ENCODE peak calls at places on chromosomes 7 and 10, in four cellular contexts. One of them, this sample, is unnamed.

GRCh38 chr10:8058274-8059111 is 4.0 kb downstream of the GATA3 start:
- DNase-seq in activated naive CD8-positive, alpha-beta T cell treated with anti-CD3 and anti-CD28 coated beads for 36 hours: no peak
- DNase-seq in DMS79 treated with DMSO at 0.1 percent for 48 hours: no peak
- DNase-seq in activated CD8-positive, alpha-beta T cell treated with anti-CD3 and anti-CD28 coated beads, Interleukin-2, amount 10 ng/mL, durations not matched to agents 7 days and 5 days: no peak
- DNase-seq in this sample: no peak

GRCh38 chr7:97043281-97043680 is 18.6 kb upstream of the DLX5 start:
- DNase-seq in activated naive CD8-positive, alpha-beta T cell treated with anti-CD3 and anti-CD28 coated beads for 36 hours: no peak
- DNase-seq in DMS79 treated with DMSO at 0.1 percent for 48 hours: no peak
- DNase-seq in activated CD8-positive, alpha-beta T cell treated with anti-CD3 and anti-CD28 coated beads, Interleukin-2, amount 10 ng/mL, durations not matched to agents 7 days and 5 days: no peak
- DNase-seq in this sample: no peak

GRCh38 chr7:101978683-101979082 is 161.3 kb downstream of the CUX1 start:
- DNase-seq in activated naive CD8-positive, alpha-beta T cell treated with anti-CD3 and anti-CD28 coated beads for 36 hours: no peak
- DNase-seq in DMS79 treated with DMSO at 0.1 percent for 48 hours: no peak
- DNase-seq in activated CD8-positive, alpha-beta T cell treated with anti-CD3 and anti-CD28 coated beads, Interleukin-2, amount 10 ng/mL, durations not matched to agents 7 days and 5 days: no peak
- DNase-seq in this sample: no peak

GRCh38 chr10:86077271-86077670 is 289.3 kb downstream of the GRID1 start:
- DNase-seq in activated naive CD8-positive, alpha-beta T cell treated with anti-CD3 and anti-CD28 coated beads for 36 hours: no peak
- DNase-seq in DMS79 treated with DMSO at 0.1 percent for 48 hours: no peak
- DNase-seq in activated CD8-positive, alpha-beta T cell treated with anti-CD3 and anti-CD28 coated beads, Interleukin-2, amount 10 ng/mL, durations not matched to agents 7 days and 5 days: no peak
- DNase-seq in this sample: no peak

GRCh38 chr10:52215745-52216361 is 98.2 kb upstream of the DKK1 start:
- DNase-seq in activated naive CD8-positive, alpha-beta T cell treated with anti-CD3 and anti-CD28 coated beads for 36 hours: peak; percentile 14
- DNase-seq in DMS79 treated with DMSO at 0.1 percent for 48 hours: no peak
- DNase-seq in activated CD8-positive, alpha-beta T cell treated with anti-CD3 and anti-CD28 coated beads, Interleukin-2, amount 10 ng/mL, durations not matched to agents 7 days and 5 days: peak; percentile 53
- DNase-seq in this sample: peak; percentile 51

GRCh38 chr10:84540022-84540616 is 211.7 kb downstream of the CCSER2 start:
- DNase-seq in activated naive CD8-positive, alpha-beta T cell treated with anti-CD3 and anti-CD28 coated beads for 36 hours: no peak
- DNase-seq in DMS79 treated with DMSO at 0.1 percent for 48 hours: no peak
- DNase-seq in activated CD8-positive, alpha-beta T cell treated with anti-CD3 and anti-CD28 coated beads, Interleukin-2, amount 10 ng/mL, durations not matched to agents 7 days and 5 days: no peak
- DNase-seq in this sample: no peak

GRCh38 chr10:93437000-93437945 is 44.9 kb downstream of the MYOF start:
- DNase-seq in activated naive CD8-positive, alpha-beta T cell treated with anti-CD3 and anti-CD28 coated beads for 36 hours: no peak
- DNase-seq in DMS79 treated with DMSO at 0.1 percent for 48 hours: no peak
- DNase-seq in activated CD8-positive, alpha-beta T cell treated with anti-CD3 and anti-CD28 coated beads, Interleukin-2, amount 10 ng/mL, durations not matched to agents 7 days and 5 days: no peak
- DNase-seq in this sample: no peak

GRCh38 chr10:23432639-23433038 is 6.2 kb upstream of the OTUD1 start:
- DNase-seq in activated naive CD8-positive, alpha-beta T cell treated with anti-CD3 and anti-CD28 coated beads for 36 hours: no peak
- DNase-seq in DMS79 treated with DMSO at 0.1 percent for 48 hours: no peak
- DNase-seq in activated CD8-positive, alpha-beta T cell treated with anti-CD3 and anti-CD28 coated beads, Interleukin-2, amount 10 ng/mL, durations not matched to agents 7 days and 5 days: no peak
- DNase-seq in this sample: no peak

This sample was measured in erythroblast.